ENCODE peak calls at places on chromosome X, in eight cellular contexts. Y, Z, O, I, N, S, G and X are unnamed samples.

GRCh38 chrX:9019151-9019550 is 14.8 kb downstream of the FAM9B start:
- DNase-seq in N (no peak), G (no peak), O (no peak), S (no peak), Y (no peak), Z (peak; percentile 9), I (no peak), X (no peak)

GRCh38 chrX:10190367-10190766 is 33.6 kb downstream of the CLCN4 start:
- DNase-seq in I (no peak), O (peak; percentile 51), G (peak; percentile 9), N (no peak), Z (peak; percentile 64), S (no peak), Y (peak; percentile 64), X (peak; percentile 42)

GRCh38 chrX:63656871-63657580 is 128.0 kb downstream of the ARHGEF9 start:
- DNase-seq in Y (no peak), G (no peak), O (no peak), N (no peak), I (no peak), S (no peak), Z (peak; percentile 55), X (no peak)

GRCh38 chrX:17597836-17598434 is 139.4 kb upstream of the SCML1 start:
- DNase-seq in Z (no peak), S (peak; percentile 81), G (peak; percentile 2), Y (peak; percentile 15), O (no peak), N (no peak), I (no peak), X (peak; percentile 76)

GRCh38 chrX:88439935-88440334 is 307.1 kb upstream of the CPXCR1 start:
- DNase-seq in Y (no peak), G (no peak), N (no peak), Z (no peak), O (no peak), S (no peak), I (no peak), X (no peak)

GRCh38 chrX:151873096-151873495 is 39.6 kb upstream of the MAGEA4 start:
- DNase-seq in G (no peak), Z (no peak), I (no peak), Y (no peak), N (no peak), S (no peak), O (no peak), X (no peak)

GRCh38 chrX:3231766-3232165 is 114.7 kb downstream of the MXRA5 start:
- DNase-seq in S (no peak), N (no peak), O (no peak), Y (no peak), Z (no peak), I (no peak), G (no peak), X (no peak)

GRCh38 chrX:154516655-154517100 is 646 bp upstream of the FAM3A start:
- DNase-seq in S (peak; percentile 70), Y (no peak), N (no peak), I (no peak), G (no peak), Z (no peak), O (no peak), X (peak; percentile 41)

GRCh38 chrX:10173331-10173900 is 16.6 kb downstream of the CLCN4 start:
- DNase-seq in G (peak; percentile 25), S (no peak), O (peak; percentile 76), Z (peak; percentile 85), Y (peak; percentile 21), N (peak; percentile 78), I (no peak), X (no peak)

GRCh38 chrX:19863237-19864223 is 23.9 kb downstream of the SH3KBP1 start:
- DNase-seq in S (no peak), O (no peak), G (no peak), I (no peak), Y (no peak), Z (no peak), N (no peak), X (no peak)

GRCh38 chrX:70292788-70293187 is 2.9 kb downstream of the KIF4A start:
- DNase-seq in Z (no peak), O (no peak), S (no peak), I (no peak), N (no peak), G (no peak), Y (no peak), X (no peak)

GRCh38 chrX:75086731-75087195 is 69.3 kb downstream of the ABCB7 start:
- DNase-seq in N (no peak), O (no peak), Z (no peak), S (no peak), G (no peak), I (no peak), Y (no peak), X (no peak)

GRCh38 chrX:155027509-155028066 is 944 bp downstream of the FUNDC2 start:
- DNase-seq in Y (peak; percentile 20), G (no peak), S (no peak), I (no peak), O (peak; percentile 15), Z (peak; percentile 75), N (no peak), X (no peak)

GRCh38 chrX:22141061-22141460 is 108.9 kb downstream of the PHEX start:
- DNase-seq in Z (no peak), O (no peak), Y (no peak), S (no peak), N (no peak), G (no peak), I (no peak), X (no peak)

GRCh38 chrX:123155327-123155726 is 28.8 kb upstream of the GRIA3 start:
- DNase-seq in I (no peak), Y (no peak), O (no peak), G (no peak), Z (no peak), S (no peak), N (no peak), X (no peak)

GRCh38 chrX:19705196-19705769 is 182.1 kb downstream of the SH3KBP1 start:
- DNase-seq in Z (no peak), Y (no peak), G (no peak), I (no peak), N (no peak), S (no peak), O (no peak), X (no peak)

GRCh38 chrX:41334866-41335589 is 1.1 kb downstream of the DDX3X start:
- DNase-seq in G (peak; percentile 63), N (peak; percentile 80), Z (no peak), S (peak; percentile 83), O (peak; percentile 46), I (peak; percentile 62), Y (peak; percentile 11), X (peak; percentile 56)

GRCh38 chrX:131739823-131740222 is 195.9 kb downstream of the OR13H1 start:
- DNase-seq in S (no peak), Z (no peak), I (no peak), O (no peak), Y (no peak), N (no peak), G (no peak), X (no peak)